ENCODE peak calls at places on chromosomes 4 and X, in seven cellular contexts. W is adipocyte; S is Caki2; K is SJCRH30; D is activated T-helper 9 cell treated with anti-CD3 and anti-CD28 coated beads, Interleukin-2, amount 50 U/mL, for 16 hours; A is H7; G is nucleus accumbens. H is an unnamed sample.

GRCh38 chrX:916235-916609 is 285.6 kb downstream of the SHOX start:
- DNase-seq in W (peak), S (no peak), K (peak), D (no peak), A (no peak), G (no peak), H (no peak)

GRCh38 chrX:121958886-121959285 is 911.5 kb downstream of the GLUD2 start:
- DNase-seq in W (no peak), S (no peak), K (no peak), D (no peak), A (no peak), G (no peak), H (no peak)

GRCh38 chr4:133812236-133812635 is 389.4 kb downstream of the PABPC4L start:
- DNase-seq in W (no peak), S (no peak), K (no peak), D (no peak), A (no peak), G (no peak), H (no peak)

GRCh38 chrX:134661295-134661694 is 3.0 kb upstream of the PLAC1 start:
- DNase-seq in W (no peak), S (no peak), K (no peak), D (no peak), A (no peak), G (no peak), H (no peak)

GRCh38 chr4:84378983-84379382 is 120.1 kb downstream of the NKX6-1 start:
- DNase-seq in W (no peak), S (no peak), K (no peak), D (no peak), A (peak), G (no peak), H (no peak)

GRCh38 chr4:82782626-82783025 is 16.0 kb downstream of the SCD5 start:
- DNase-seq in W (no peak), S (no peak), K (no peak), D (no peak), A (peak), G (no peak), H (no peak)

GRCh38 chrX:65750674-65751469 is 83.4 kb downstream of the MSN start:
- DNase-seq in W (no peak), S (no peak), K (no peak), D (no peak), A (no peak), G (no peak), H (peak)

GRCh38 chr4:16969696-16970135 is 71.3 kb upstream of the LDB2 start:
- DNase-seq in W (peak), S (no peak), K (no peak), D (no peak), A (no peak), G (no peak), H (no peak)

GRCh38 chrX:118199997-118200396 is 83.4 kb upstream of the KLHL13 start:
- DNase-seq in W (no peak), S (no peak), K (no peak), D (no peak), A (no peak), G (no peak), H (no peak)

GRCh38 chrX:24838624-24839023 is 144.9 kb downstream of the POLA1 start:
- DNase-seq in W (peak), S (peak), K (peak), D (no peak), A (peak), G (no peak), H (no peak)

GRCh38 chr4:30866907-30867306 is 146.7 kb downstream of the PCDH7 start:
- DNase-seq in W (no peak), S (no peak), K (no peak), D (no peak), A (no peak), G (no peak), H (no peak)

GRCh38 chr4:106038012-106038411 is 142.7 kb downstream of the NPNT start:
- DNase-seq in W (no peak), S (no peak), K (no peak), D (no peak), A (no peak), G (no peak), H (no peak)

GRCh38 chrX:130726661-130727060 is 176.3 kb downstream of the ENOX2 start:
- DNase-seq in W (peak), S (no peak), K (no peak), D (no peak), A (no peak), G (no peak), H (no peak)

GRCh38 chr4:23680616-23681518 is 209.0 kb downstream of the PPARGC1A start:
- DNase-seq in W (peak), S (no peak), K (no peak), D (no peak), A (no peak), G (no peak), H (no peak)

GRCh38 chrX:148691456-148691855 is 191.0 kb downstream of the AFF2 start:
- DNase-seq in W (no peak), S (no peak), K (no peak), D (no peak), A (no peak), G (no peak), H (no peak)

GRCh38 chr4:151325320-151326246 is at the start of gene SH3D19:
- DNase-seq in W (peak), S (peak), K (peak), D (no peak), A (peak), G (peak), H (no peak)

GRCh38 chrX:40544343-40545250 is 36.2 kb upstream of the ATP6AP2 start:
- DNase-seq in W (peak), S (peak), K (no peak), D (no peak), A (no peak), G (no peak), H (no peak)

GRCh38 chr4:1714303-1715001 is 2.3 kb upstream of the SLBP start:
- DNase-seq in W (no peak), S (peak), K (no peak), D (no peak), A (peak), G (no peak), H (no peak)

GRCh38 chr4:84529169-84529751 is 30.2 kb upstream of the NKX6-1 start:
- DNase-seq in W (peak), S (peak), K (no peak), D (no peak), A (peak), G (no peak), H (no peak)

GRCh38 chrX:133645977-133646750 is 230.9 kb upstream of the GPC4 start:
- DNase-seq in W (peak), S (no peak), K (no peak), D (no peak), A (no peak), G (no peak), H (no peak)

GRCh38 chrX:73647632-73648322 is 84.8 kb downstream of the CHIC1 start:
- DNase-seq in W (no peak), S (no peak), K (no peak), D (no peak), A (no peak), G (no peak), H (no peak)

GRCh38 chrX:46165411-46165810 is 379.8 kb downstream of the ZNF674 start:
- DNase-seq in W (peak), S (no peak), K (no peak), D (no peak), A (no peak), G (no peak), H (no peak)

GRCh38 chr4:123481034-123481433 is 84.4 kb downstream of the SPRY1 start:
- DNase-seq in W (peak), S (no peak), K (no peak), D (no peak), A (no peak), G (no peak), H (no peak)

GRCh38 chr4:2756691-2757350 is 685 bp upstream of the TNIP2 start:
- DNase-seq in W (no peak), S (peak), K (no peak), D (no peak), A (no peak), G (no peak), H (no peak)

GRCh38 chr4:183249854-183250253 is 70.2 kb downstream of the CLDN22 start:
- DNase-seq in W (peak), S (peak), K (no peak), D (no peak), A (no peak), G (no peak), H (no peak)

GRCh38 chr4:40681600-40682297 is 52.1 kb upstream of the RBM47 start:
- DNase-seq in W (no peak), S (no peak), K (no peak), D (no peak), A (no peak), G (no peak), H (no peak)

GRCh38 chr4:169398294-169398693 is 127.5 kb upstream of the SH3RF1 start:
- DNase-seq in W (peak), S (no peak), K (no peak), D (no peak), A (no peak), G (no peak), H (no peak)

GRCh38 chrX:118726887-118727685 is at the start of gene IL13RA1:
- DNase-seq in W (peak), S (peak), K (peak), D (no peak), A (peak), G (no peak), H (no peak)

GRCh38 chr4:8544741-8545438 is 35.3 kb upstream of the GPR78 start:
- DNase-seq in W (no peak), S (no peak), K (peak), D (no peak), A (peak), G (no peak), H (no peak)

GRCh38 chr4:56995525-56995924 is 16.8 kb downstream of the POLR2B start:
- DNase-seq in W (peak), S (no peak), K (no peak), D (no peak), A (no peak), G (peak), H (no peak)

GRCh38 chr4:47704693-47705325 is 133.1 kb downstream of the CORIN start:
- DNase-seq in W (peak), S (peak), K (peak), D (no peak), A (peak), G (no peak), H (no peak)

GRCh38 chrX:981791-982626 is 230.4 kb downstream of the CRLF2 start:
- DNase-seq in W (no peak), S (no peak), K (no peak), D (no peak), A (no peak), G (no peak), H (no peak)

H was measured in NK-92 treated with Interleukin-12 subunit alpha and Interleukin-12 subunit beta, amount 100 ng/mL, for 24 hours.